ENCODE peak calls at places on chromosomes 16 and 17, in eight cellular contexts. D is HT1080, B is NCI-H1048, L is GM10248, M is NCI-H1436, T is AML-193, O is ACHN, K is ELR. A is an unnamed sample.

GRCh38 chr16:49281843-49282642 is 405 bp upstream of the CBLN1 start:
- DNase-seq in D (no peak), B (peak; percentile 52), L (peak; percentile 90), M (peak; percentile 93), T (no peak), O (no peak), K (no peak), A (peak; percentile 93)

GRCh38 chr16:85762970-85763369 is 12.1 kb upstream of the C16orf74 start:
- DNase-seq in D (no peak), B (no peak), L (no peak), M (no peak), T (no peak), O (no peak), K (no peak), A (no peak)

GRCh38 chr17:28807925-28808641 is 34.5 kb downstream of the FAM222B start:
- DNase-seq in D (peak; percentile 84), B (peak; percentile 53), L (no peak), M (no peak), T (peak; percentile 50), O (peak; percentile 48), K (peak; percentile 90), A (no peak)

GRCh38 chr16:68355447-68356248 is 44.8 kb downstream of the PRMT7 start:
- DNase-seq in D (no peak), B (no peak), L (peak; percentile 42), M (no peak), T (no peak), O (no peak), K (no peak), A (no peak)

GRCh38 chr16:6018848-6019489 is 921.4 kb upstream of the EEF2KMT start:
- DNase-seq in D (no peak), B (no peak), L (no peak), M (no peak), T (no peak), O (no peak), K (no peak), A (no peak)

GRCh38 chr17:72997559-72997958 is 94.9 kb downstream of the SLC39A11 start:
- DNase-seq in D (no peak), B (no peak), L (no peak), M (no peak), T (no peak), O (no peak), K (peak; percentile 71), A (no peak)

GRCh38 chr17:68101992-68102758 is 66.6 kb downstream of the KPNA2 start:
- DNase-seq in D (no peak), B (no peak), L (no peak), M (no peak), T (no peak), O (peak; percentile 10), K (peak; percentile 32), A (no peak)

GRCh38 chr17:64702815-64703214 is 40.7 kb upstream of the SMURF2 start:
- DNase-seq in D (no peak), B (no peak), L (no peak), M (no peak), T (no peak), O (no peak), K (no peak), A (no peak)

GRCh38 chr16:27624154-27625049 is 74.5 kb downstream of the KATNIP start:
- DNase-seq in D (no peak), B (no peak), L (no peak), M (no peak), T (no peak), O (no peak), K (no peak), A (no peak)

GRCh38 chr16:75074920-75075687 is 41.5 kb downstream of the LDHD start:
- DNase-seq in D (peak; percentile 62), B (no peak), L (peak; percentile 67), M (no peak), T (peak; percentile 96), O (no peak), K (no peak), A (peak; percentile 73)

GRCh38 chr17:64005734-64006167 is 7.6 kb downstream of the PRR29 start:
- DNase-seq in D (no peak), B (no peak), L (no peak), M (no peak), T (no peak), O (peak; percentile 33), K (no peak), A (no peak)

GRCh38 chr17:52143536-52143935 is 15.0 kb downstream of the CA10 start:
- DNase-seq in D (no peak), B (no peak), L (no peak), M (no peak), T (no peak), O (no peak), K (no peak), A (no peak)